ENCODE peak calls at places on chromosome 9, in ten cellular contexts. A is choroid plexus epithelial cell, P is brain microvascular endothelial cell, K is GM13976, O is Calu3, C is progenitor cell of endocrine pancreas, X is BE2C, V is endothelial cell of umbilical vein, B is fibroblast of lung, Y is stomach. T is an unnamed sample.

GRCh38 chr9:127386981-127387380 is 10.0 kb upstream of the SLC2A8 start:
- DNase-seq in A (no peak), P (no peak), K (no peak), O (no peak), C (no peak), X (no peak), V (no peak), B (no peak), Y (no peak), T (no peak)

GRCh38 chr9:98248737-98249474 is 6.5 kb downstream of the TBC1D2 start:
- DNase-seq in A (peak; percentile 98), P (peak; percentile 92), K (no peak), O (peak; percentile 21), C (no peak), X (no peak), V (peak; percentile 60), B (peak; percentile 97), Y (peak; percentile 35), T (peak; percentile 99)

GRCh38 chr9:26341545-26341944 is 551.1 kb downstream of the CAAP1 start:
- DNase-seq in A (no peak), P (no peak), K (no peak), O (no peak), C (no peak), X (no peak), V (no peak), B (no peak), Y (no peak), T (peak; percentile 42)

GRCh38 chr9:6410653-6411052 is 2.3 kb upstream of the UHRF2 start:
- DNase-seq in A (no peak), P (no peak), K (no peak), O (no peak), C (no peak), X (no peak), V (no peak), B (no peak), Y (no peak), T (no peak)

GRCh38 chr9:96612105-96612965 is 7.3 kb downstream of the CDC14B start:
- DNase-seq in A (peak; percentile 89), P (peak; percentile 92), K (no peak), O (peak; percentile 9), C (no peak), X (peak; percentile 29), V (no peak), B (peak; percentile 92), Y (peak; percentile 67), T (peak; percentile 96)

GRCh38 chr9:134497283-134497860 is 144.2 kb upstream of the COL5A1 start:
- DNase-seq in A (no peak), P (no peak), K (no peak), O (no peak), C (no peak), X (no peak), V (no peak), B (peak; percentile 21), Y (no peak), T (peak; percentile 57)

GRCh38 chr9:115943591-115944165 is 209.9 kb upstream of the PAPPA start:
- DNase-seq in A (peak; percentile 27), P (no peak), K (no peak), O (no peak), C (no peak), X (no peak), V (no peak), B (no peak), Y (no peak), T (no peak)

GRCh38 chr9:4144869-4145268 is 155.0 kb downstream of the GLIS3 start:
- DNase-seq in A (no peak), P (no peak), K (no peak), O (no peak), C (no peak), X (no peak), V (no peak), B (peak; percentile 27), Y (no peak), T (peak; percentile 36)

GRCh38 chr9:93017621-93018020 is 40.9 kb upstream of the SUSD3 start:
- DNase-seq in A (no peak), P (no peak), K (no peak), O (no peak), C (no peak), X (no peak), V (no peak), B (no peak), Y (peak; percentile 20), T (no peak)

GRCh38 chr9:135931349-135931820 is 24.0 kb upstream of the CAMSAP1 start:
- DNase-seq in A (no peak), P (no peak), K (no peak), O (no peak), C (no peak), X (no peak), V (no peak), B (no peak), Y (no peak), T (no peak)

GRCh38 chr9:21015122-21015815 is 16.2 kb downstream of the HACD4 start:
- DNase-seq in A (no peak), P (no peak), K (no peak), O (no peak), C (no peak), X (no peak), V (peak; percentile 21), B (peak; percentile 10), Y (no peak), T (peak; percentile 30)

GRCh38 chr9:134340475-134341186 is 14.4 kb downstream of the RXRA start:
- DNase-seq in A (no peak), P (no peak), K (no peak), O (no peak), C (no peak), X (no peak), V (peak; percentile 90), B (no peak), Y (no peak), T (no peak)

GRCh38 chr9:129436751-129437625 is 183.9 kb downstream of the C9orf50 start:
- DNase-seq in A (peak; percentile 70), P (no peak), K (peak; percentile 49), O (peak; percentile 24), C (no peak), X (peak; percentile 72), V (peak; percentile 57), B (peak; percentile 74), Y (peak; percentile 85), T (no peak)

GRCh38 chr9:35666045-35666444 is 1.1 kb upstream of the ARHGEF39 start:
- DNase-seq in A (peak; percentile 82), P (peak; percentile 26), K (no peak), O (no peak), C (no peak), X (no peak), V (no peak), B (no peak), Y (no peak), T (no peak)

GRCh38 chr9:35665471-35665818 is 450 bp upstream of the ARHGEF39 start:
- DNase-seq in A (no peak), P (no peak), K (no peak), O (no peak), C (no peak), X (no peak), V (no peak), B (no peak), Y (no peak), T (no peak)

GRCh38 chr9:35666547-35666946 is 1.6 kb upstream of the ARHGEF39 start:
- DNase-seq in A (no peak), P (no peak), K (no peak), O (no peak), C (no peak), X (no peak), V (no peak), B (no peak), Y (no peak), T (no peak)

GRCh38 chr9:35662437-35662836 is 2.6 kb downstream of the ARHGEF39 start:
- DNase-seq in A (no peak), P (no peak), K (no peak), O (no peak), C (no peak), X (no peak), V (no peak), B (no peak), Y (no peak), T (no peak)

GRCh38 chr9:35664531-35665470 is at the start of gene ARHGEF39:
- DNase-seq in A (peak; percentile 64), P (peak; percentile 53), K (peak; percentile 94), O (peak; percentile 84), C (peak; percentile 79), X (peak; percentile 88), V (peak; percentile 81), B (peak; percentile 74), Y (peak; percentile 89), T (peak; percentile 61)
- TF ChIP-seq CTCF in A (peak; percentile 26), P (peak; percentile 33), K (peak; percentile 51), O (no peak), C (peak; percentile 54), X (peak; percentile 36), V (peak; percentile 21), B (no peak), Y (no peak), T (no peak)

GRCh38 chr9:9920425-9920824 is 692.4 kb downstream of the PTPRD start:
- DNase-seq in A (peak; percentile 2), P (no peak), K (no peak), O (no peak), C (no peak), X (no peak), V (no peak), B (no peak), Y (no peak), T (no peak)
- TF ChIP-seq CTCF in A (no peak), P (peak; percentile 37), K (no peak), O (no peak), C (peak; percentile 56), X (no peak), V (no peak), B (no peak), Y (no peak), T (peak; percentile 2)

DNA sequence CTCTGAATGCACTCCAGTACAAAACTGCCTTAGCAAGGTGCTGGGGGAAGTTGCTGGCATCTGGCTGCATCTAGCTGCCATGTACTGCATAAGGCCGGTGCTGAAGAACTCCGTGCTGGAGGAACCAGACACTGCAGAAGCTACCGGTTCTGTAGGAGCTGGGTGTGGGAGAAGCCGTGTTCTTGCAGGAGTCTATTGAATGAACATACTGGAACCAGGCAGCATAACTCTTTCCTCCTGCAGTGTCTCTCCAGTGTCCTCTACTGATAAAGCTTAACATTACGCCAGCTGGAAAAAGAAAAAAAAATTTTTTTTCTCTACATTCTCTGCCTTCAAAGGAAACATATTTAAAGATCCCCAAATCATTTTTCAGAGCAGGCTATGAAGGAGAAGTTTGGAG is 38.5 kb downstream of the VPS13A start:
- DNase-seq in A (peak; percentile 74), P (no peak), K (no peak), O (no peak), C (no peak), X (peak; percentile 14), V (peak; percentile 16), B (peak; percentile 8), Y (no peak), T (peak; percentile 27)
- TF ChIP-seq CTCF in A (peak; percentile 57), P (peak; percentile 37), K (no peak), O (no peak), C (no peak), X (peak; percentile 60), V (no peak), B (peak; percentile 39), Y (no peak), T (peak; percentile 16)

DNA sequence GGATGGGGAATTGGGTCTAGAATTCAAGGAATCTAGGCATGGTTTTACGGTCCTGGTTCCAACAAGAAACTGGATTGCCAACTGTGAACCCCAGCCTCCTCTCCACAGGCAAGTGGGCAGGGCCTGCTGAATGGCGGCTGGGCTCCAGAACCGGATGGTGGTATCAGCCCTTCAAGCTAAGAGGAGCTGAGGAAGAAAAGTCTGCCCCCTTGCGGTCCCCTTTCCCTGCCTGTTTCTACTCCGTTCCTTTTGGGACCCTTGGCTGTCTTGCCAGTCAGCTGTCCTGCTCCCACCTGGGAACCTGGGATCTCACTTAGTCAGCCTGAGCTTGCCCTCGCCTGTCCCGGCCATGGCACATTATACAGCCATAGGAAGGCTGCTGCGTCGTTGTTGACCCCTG is 234.4 kb upstream of the DAPK1 start:
- DNase-seq in A (no peak), P (no peak), K (no peak), O (no peak), C (no peak), X (no peak), V (no peak), B (no peak), Y (no peak), T (no peak)
- TF ChIP-seq CTCF in A (peak; percentile 19), P (peak; percentile 28), K (no peak), O (no peak), C (no peak), X (no peak), V (no peak), B (no peak), Y (no peak), T (no peak)